ENCODE peak calls at places on chromosomes 3 and 15, in five cellular contexts. M is tibial nerve, G is Caco-2, T is sigmoid colon, K is psoas muscle. Y is an unnamed sample.

GRCh38 chr15:70061696-70062270 is 35.9 kb downstream of the TLE3 start:
- DNase-seq in M (no peak), G (no peak), T (peak), K (no peak), Y (no peak)

GRCh38 chr3:127417709-127418559 is 130.1 kb upstream of the PRR20G start:
- DNase-seq in M (no peak), G (no peak), T (no peak), K (peak), Y (peak)

GRCh38 chr15:87623832-87624231 is 632.7 kb downstream of the NTRK3 start:
- DNase-seq in M (no peak), G (no peak), T (no peak), K (no peak), Y (peak)

GRCh38 chr3:119937229-119937628 is 155.3 kb downstream of the NR1I2 start:
- DNase-seq in M (no peak), G (no peak), T (no peak), K (no peak), Y (no peak)

GRCh38 chr3:134057006-134057832 is 27.5 kb upstream of the SLCO2A1 start:
- DNase-seq in M (no peak), G (no peak), T (no peak), K (no peak), Y (peak)

GRCh38 chr15:67199881-67200763 is 54.3 kb downstream of the AAGAB start:
- DNase-seq in M (no peak), G (no peak), T (no peak), K (no peak), Y (no peak)

GRCh38 chr3:71916747-71917369 is 131.9 kb upstream of the PROK2 start:
- DNase-seq in M (no peak), G (no peak), T (no peak), K (no peak), Y (no peak)

GRCh38 chr3:71050133-71050520 is 533.4 kb downstream of the FOXP1 start:
- DNase-seq in M (no peak), G (no peak), T (no peak), K (no peak), Y (no peak)

GRCh38 chr15:89221543-89221942 is at the start of gene RLBP1:
- DNase-seq in M (no peak), G (no peak), T (no peak), K (no peak), Y (no peak)

GRCh38 chr3:85120879-85121278 is 162.1 kb downstream of the CADM2 start:
- DNase-seq in M (no peak), G (no peak), T (no peak), K (no peak), Y (no peak)

GRCh38 chr3:71776543-71776942 is 8.4 kb downstream of the PROK2 start:
- DNase-seq in M (no peak), G (no peak), T (no peak), K (no peak), Y (no peak)

GRCh38 chr3:149375164-149375823 is 2.2 kb downstream of the TM4SF1 start:
- DNase-seq in M (no peak), G (no peak), T (no peak), K (no peak), Y (no peak)

GRCh38 chr3:197355713-197356112 is 57.3 kb upstream of the DLG1 start:
- DNase-seq in M (no peak), G (peak), T (no peak), K (no peak), Y (no peak)

GRCh38 chr3:46947981-46948791 is 28.4 kb downstream of the CCDC12 start:
- DNase-seq in M (no peak), G (peak), T (no peak), K (peak), Y (peak)

GRCh38 chr3:138049157-138049919 is 39.4 kb downstream of the CLDN18 start:
- DNase-seq in M (no peak), G (no peak), T (no peak), K (no peak), Y (peak)

GRCh38 chr15:37135225-37135624 is 34.9 kb upstream of the MEIS2 start:
- DNase-seq in M (no peak), G (no peak), T (no peak), K (no peak), Y (peak)

GRCh38 chr3:25350741-25351140 is 77.3 kb upstream of the RARB start:
- DNase-seq in M (no peak), G (no peak), T (no peak), K (no peak), Y (no peak)

GRCh38 chr3:163890661-163891060 is 1187.6 kb downstream of the SI start:
- DNase-seq in M (no peak), G (no peak), T (no peak), K (no peak), Y (peak)

GRCh38 chr15:78709263-78709882 is 68.4 kb upstream of the CHRNB4 start:
- DNase-seq in M (peak), G (peak), T (peak), K (peak), Y (peak)

GRCh38 chr3:130323503-130323902 is 22.0 kb upstream of the COL6A5 start:
- DNase-seq in M (no peak), G (no peak), T (no peak), K (no peak), Y (no peak)

GRCh38 chr3:122555275-122556071 is 8.6 kb downstream of the PARP9 start:
- DNase-seq in M (no peak), G (no peak), T (no peak), K (no peak), Y (peak)

GRCh38 chr15:91867581-91868026 is 14.1 kb downstream of the SLCO3A1 start:
- DNase-seq in M (no peak), G (no peak), T (peak), K (peak), Y (peak)

GRCh38 chr15:65290228-65290627 is 3.5 kb upstream of the PARP16 start:
- DNase-seq in M (no peak), G (no peak), T (no peak), K (no peak), Y (no peak)

GRCh38 chr3:195182470-195182795 is 88.5 kb downstream of the XXYLT1 start:
- DNase-seq in M (no peak), G (no peak), T (peak), K (no peak), Y (no peak)

GRCh38 chr3:152257246-152258074 is 11.3 kb upstream of the MBNL1 start:
- DNase-seq in M (no peak), G (no peak), T (no peak), K (no peak), Y (no peak)

GRCh38 chr3:43790060-43790459 is 99.3 kb downstream of the ABHD5 start:
- DNase-seq in M (no peak), G (no peak), T (no peak), K (no peak), Y (no peak)

GRCh38 chr15:45169608-45170480 is 17.9 kb downstream of the SHF start:
- DNase-seq in M (no peak), G (no peak), T (no peak), K (no peak), Y (no peak)

GRCh38 chr3:134357261-134357913 is 16.9 kb downstream of the AMOTL2 start:
- DNase-seq in M (no peak), G (peak), T (peak), K (peak), Y (peak)

GRCh38 chr3:192336286-192336685 is 391.1 kb downstream of the FGF12 start:
- DNase-seq in M (no peak), G (no peak), T (no peak), K (no peak), Y (no peak)

GRCh38 chr15:74207652-74208440 is 5.3 kb upstream of the STRA6 start:
- DNase-seq in M (no peak), G (no peak), T (no peak), K (no peak), Y (no peak)

GRCh38 chr3:146640955-146641867 is 36.1 kb upstream of the PLSCR5 start:
- DNase-seq in M (peak), G (no peak), T (no peak), K (no peak), Y (peak)

GRCh38 chr15:23446215-23447106 is 582 bp downstream of the GOLGA6L2 start:
- DNase-seq in M (no peak), G (no peak), T (no peak), K (no peak), Y (no peak)

GRCh38 chr3:12601072-12601471 is 44.2 kb downstream of the MKRN2 start:
- DNase-seq in M (no peak), G (no peak), T (no peak), K (no peak), Y (no peak)
- TF ChIP-seq CTCF in M (no peak), G (peak), T (no peak), K (peak), Y (peak)

GRCh38 chr15:93018574-93018973 is 70.4 kb downstream of the RGMA start:
- DNase-seq in M (no peak), G (no peak), T (no peak), K (no peak), Y (peak)
- TF ChIP-seq CTCF in M (no peak), G (peak), T (peak), K (peak), Y (peak)

GRCh38 chr15:99729920-99730319 is 3.3 kb downstream of the LYSMD4 start:
- DNase-seq in M (peak), G (no peak), T (no peak), K (no peak), Y (peak)
- TF ChIP-seq CTCF in M (peak), G (no peak), T (no peak), K (peak), Y (peak)

GRCh38 chr3:44926172-44926571 is 49.8 kb downstream of the ZDHHC3 start:
- DNase-seq in M (no peak), G (no peak), T (peak), K (no peak), Y (peak)
- TF ChIP-seq CTCF in M (no peak), G (no peak), T (no peak), K (no peak), Y (peak)

GRCh38 chr3:169058681-169059080 is 604.8 kb downstream of the MECOM start:
- DNase-seq in M (no peak), G (no peak), T (no peak), K (no peak), Y (no peak)

DNA sequence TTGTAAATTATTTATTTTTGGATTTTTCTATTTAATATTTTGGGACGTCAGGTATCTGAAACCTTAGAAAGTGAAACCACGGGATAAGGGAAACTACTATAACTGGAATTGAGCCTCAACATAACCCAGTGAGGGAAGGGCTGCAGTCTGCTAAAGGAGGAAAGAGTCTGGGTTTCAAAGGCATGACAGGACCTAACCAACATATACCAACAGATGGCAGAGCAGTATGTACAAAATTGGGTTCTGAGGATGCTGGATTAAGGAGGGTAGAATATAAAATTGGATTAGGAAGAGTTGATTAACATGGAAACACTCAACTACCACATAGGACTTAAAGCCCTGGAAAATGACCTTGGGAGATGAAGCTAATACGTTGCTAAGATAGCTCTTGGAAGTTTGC is 603.5 kb downstream of the MECOM start:
- DNase-seq in M (no peak), G (no peak), T (no peak), K (no peak), Y (no peak)
- TF ChIP-seq CTCF in M (no peak), G (no peak), T (no peak), K (no peak), Y (peak)

GRCh38 chr15:38389924-38390542 is 63.9 kb upstream of the FAM98B start:
- DNase-seq in M (peak), G (peak), T (no peak), K (peak), Y (peak)
- TF ChIP-seq CTCF in M (peak), G (peak), T (peak), K (peak), Y (peak)

GRCh38 chr3:4954256-4955000 is 24.8 kb upstream of the BHLHE40 start:
- DNase-seq in M (no peak), G (no peak), T (no peak), K (no peak), Y (no peak)

GRCh38 chr3:4959180-4959579 is 20.1 kb upstream of the BHLHE40 start:
- DNase-seq in M (no peak), G (no peak), T (no peak), K (no peak), Y (no peak)

GRCh38 chr3:4953119-4953518 is 26.1 kb upstream of the BHLHE40 start:
- DNase-seq in M (no peak), G (no peak), T (no peak), K (no peak), Y (no peak)

GRCh38 chr3:4957978-4958377 is 21.3 kb upstream of the BHLHE40 start:
- DNase-seq in M (no peak), G (no peak), T (no peak), K (no peak), Y (peak)

DNA sequence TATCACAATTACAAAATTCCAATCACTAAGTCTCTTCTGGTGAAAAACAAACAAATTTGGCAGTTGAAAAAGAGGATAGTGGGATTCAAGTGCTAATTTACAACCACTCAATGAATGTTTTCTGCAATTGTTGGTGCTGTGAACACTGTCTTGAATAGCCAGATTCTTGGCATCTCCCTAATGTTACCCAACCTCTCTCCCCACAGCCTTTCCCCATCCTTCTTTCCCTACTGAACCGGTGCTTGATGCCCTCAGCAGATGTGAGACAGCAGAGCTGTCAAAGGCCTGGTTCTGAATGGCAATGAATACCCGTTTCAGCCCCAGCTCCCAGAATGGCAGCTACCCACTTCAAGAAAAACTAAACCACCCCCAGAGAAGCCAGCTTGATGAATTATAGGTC is 22.5 kb upstream of the BHLHE40 start:
- DNase-seq in M (no peak), G (no peak), T (no peak), K (no peak), Y (no peak)
- TF ChIP-seq CTCF in M (no peak), G (no peak), T (no peak), K (no peak), Y (no peak)

GRCh38 chr3:55608266-55608937 is 121.3 kb upstream of the WNT5A start:
- DNase-seq in M (no peak), G (no peak), T (no peak), K (no peak), Y (no peak)

GRCh38 chr3:55607175-55607574 is 120.1 kb upstream of the WNT5A start:
- DNase-seq in M (no peak), G (no peak), T (no peak), K (no peak), Y (peak)

GRCh38 chr3:55607844-55608243 is 120.7 kb upstream of the WNT5A start:
- DNase-seq in M (no peak), G (no peak), T (no peak), K (no peak), Y (no peak)

GRCh38 chr3:55605837-55606236 is 118.7 kb upstream of the WNT5A start:
- DNase-seq in M (no peak), G (no peak), T (no peak), K (no peak), Y (no peak)

GRCh38 chr3:55609230-55610100 is 122.4 kb upstream of the WNT5A start:
- DNase-seq in M (no peak), G (no peak), T (no peak), K (no peak), Y (no peak)
- TF ChIP-seq CTCF in M (no peak), G (no peak), T (no peak), K (no peak), Y (peak)

DNA sequence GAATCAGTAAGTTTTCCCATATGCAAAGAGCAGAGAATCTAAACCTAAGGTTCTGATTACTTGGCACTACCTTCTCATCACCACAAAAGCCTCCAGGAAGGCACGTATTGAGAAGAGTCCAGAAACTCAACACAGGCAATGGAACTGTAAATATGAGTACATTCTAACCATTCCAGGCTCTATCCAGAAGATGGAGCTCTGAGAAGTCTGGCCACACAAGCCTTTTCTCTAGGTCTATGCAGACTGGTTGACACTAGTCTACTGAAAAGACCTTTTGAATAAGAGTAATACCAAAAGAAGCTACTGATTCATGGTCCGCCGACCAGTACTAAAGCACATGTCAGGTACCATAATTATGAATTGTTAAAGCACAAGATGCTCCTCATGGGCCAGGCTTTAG is 12.2 kb upstream of the NCKIPSD start:
- DNase-seq in M (no peak), G (no peak), T (no peak), K (no peak), Y (no peak)
- TF ChIP-seq CTCF in M (no peak), G (no peak), T (no peak), K (no peak), Y (no peak)

Y was measured in endodermal cell.